ENCODE peak calls at places on chromosomes 7 and 10, in nine cellular contexts. C is posterior cingulate gyrus; H is fibroblast of lung; R is A172; S is astrocyte of the spinal cord; Z is naive thymus-derived CD4-positive, alpha-beta T cell; Y is GM20000; K is central memory CD8-positive, alpha-beta T cell; X is left cardiac atrium. O is an unnamed sample.
A peak's percentile ranks its signal among the peaks of the same experiment; 100 is the strongest.

GRCh38 chr10:70540789-70541360 is 61.7 kb downstream of the PRF1 start:
- DNase-seq in C (no peak), H (no peak), R (no peak), S (no peak), Z (no peak), Y (no peak), K (no peak), X (no peak), O (no peak)

GRCh38 chr7:33722383-33723096 is 182.8 kb upstream of the BMPER start:
- DNase-seq in C (peak; percentile 42), H (peak; percentile 73), R (peak; percentile 97), S (peak; percentile 44), Z (no peak), Y (no peak), K (no peak), X (no peak), O (no peak)

GRCh38 chr10:52004342-52004949 is 305.1 kb upstream of the CSTF2T start:
- DNase-seq in C (no peak), H (peak; percentile 15), R (peak; percentile 26), S (peak; percentile 59), Z (no peak), Y (peak; percentile 27), K (no peak), X (no peak), O (peak; percentile 29)

GRCh38 chr10:56823849-56824248 is 462.8 kb upstream of the ZWINT start:
- DNase-seq in C (no peak), H (no peak), R (peak; percentile 23), S (no peak), Z (no peak), Y (peak; percentile 26), K (no peak), X (no peak), O (peak; percentile 1)

GRCh38 chr7:149489391-149490024 is 8.1 kb downstream of the ZNF746 start:
- DNase-seq in C (no peak), H (no peak), R (no peak), S (no peak), Z (no peak), Y (no peak), K (no peak), X (no peak), O (no peak)

GRCh38 chr10:124007773-124008145 is 85.6 kb downstream of the CHST15 start:
- DNase-seq in C (no peak), H (no peak), R (no peak), S (no peak), Z (no peak), Y (no peak), K (no peak), X (no peak), O (no peak)

GRCh38 chr7:106375499-106375898 is 90.7 kb upstream of the NAMPT start:
- DNase-seq in C (no peak), H (no peak), R (no peak), S (no peak), Z (no peak), Y (no peak), K (no peak), X (no peak), O (no peak)

GRCh38 chr7:96126382-96126781 is 195.5 kb downstream of the SLC25A13 start:
- DNase-seq in C (no peak), H (no peak), R (no peak), S (no peak), Z (no peak), Y (no peak), K (no peak), X (no peak), O (no peak)

GRCh38 chr10:116026315-116026714 is 246.7 kb downstream of the GFRA1 start:
- DNase-seq in C (no peak), H (no peak), R (no peak), S (no peak), Z (no peak), Y (no peak), K (no peak), X (no peak), O (no peak)

GRCh38 chr10:12129222-12130111 is at the start of gene SEC61A2:
- DNase-seq in C (peak; percentile 92), H (peak; percentile 77), R (peak; percentile 66), S (peak; percentile 85), Z (peak; percentile 94), Y (peak; percentile 100), K (peak; percentile 98), X (peak; percentile 96), O (peak; percentile 100)

GRCh38 chr7:30859940-30860623 is 51.6 kb upstream of the AQP1 start:
- DNase-seq in C (no peak), H (no peak), R (no peak), S (no peak), Z (no peak), Y (no peak), K (no peak), X (no peak), O (no peak)